ENCODE peak calls at places on chromosomes 1 and 21, in eight cellular contexts. One of them, this sample, is unnamed.

GRCh38 chr1:1371354-1371740 is 3.7 kb downstream of the AURKAIP1 start:
- DNase-seq in activated naive CD4-positive, alpha-beta T cell treated with anti-CD3 and anti-CD28 coated beads, Interleukin-2, amount 50 U/mL, for 16 hours: no peak
- DNase-seq in GM03348: no peak
- DNase-seq in Calu3: no peak
- DNase-seq in NCI-H1417: no peak
- DNase-seq in progenitor cell of endocrine pancreas: no peak
- DNase-seq in stimulated activated CD4-positive, alpha-beta T cell treated with anti-CD3 and anti-CD28 coated beads, Interleukin-1b, Interleukin-23, amount 100 ng/mL, for 4 hours: no peak
- DNase-seq in RWPE1: no peak
- DNase-seq in this sample: no peak

GRCh38 chr1:205444931-205445652 is 10.8 kb downstream of the BLACAT1 start:
- DNase-seq in activated naive CD4-positive, alpha-beta T cell treated with anti-CD3 and anti-CD28 coated beads, Interleukin-2, amount 50 U/mL, for 16 hours: no peak
- DNase-seq in GM03348: no peak
- DNase-seq in Calu3: no peak
- DNase-seq in NCI-H1417: peak
- DNase-seq in progenitor cell of endocrine pancreas: no peak
- DNase-seq in stimulated activated CD4-positive, alpha-beta T cell treated with anti-CD3 and anti-CD28 coated beads, Interleukin-1b, Interleukin-23, amount 100 ng/mL, for 4 hours: no peak
- DNase-seq in RWPE1: no peak
- DNase-seq in this sample: no peak

GRCh38 chr1:110171134-110171733 is 20.9 kb downstream of the SLC6A17 start:
- DNase-seq in activated naive CD4-positive, alpha-beta T cell treated with anti-CD3 and anti-CD28 coated beads, Interleukin-2, amount 50 U/mL, for 16 hours: no peak
- DNase-seq in GM03348: no peak
- DNase-seq in Calu3: no peak
- DNase-seq in NCI-H1417: no peak
- DNase-seq in progenitor cell of endocrine pancreas: no peak
- DNase-seq in stimulated activated CD4-positive, alpha-beta T cell treated with anti-CD3 and anti-CD28 coated beads, Interleukin-1b, Interleukin-23, amount 100 ng/mL, for 4 hours: no peak
- DNase-seq in RWPE1: no peak
- DNase-seq in this sample: no peak

GRCh38 chr1:162899422-162900168 is 38.6 kb upstream of the CCDC190 start:
- DNase-seq in activated naive CD4-positive, alpha-beta T cell treated with anti-CD3 and anti-CD28 coated beads, Interleukin-2, amount 50 U/mL, for 16 hours: no peak
- DNase-seq in GM03348: peak
- DNase-seq in Calu3: no peak
- DNase-seq in NCI-H1417: peak
- DNase-seq in progenitor cell of endocrine pancreas: no peak
- DNase-seq in stimulated activated CD4-positive, alpha-beta T cell treated with anti-CD3 and anti-CD28 coated beads, Interleukin-1b, Interleukin-23, amount 100 ng/mL, for 4 hours: no peak
- DNase-seq in RWPE1: peak
- DNase-seq in this sample: peak

GRCh38 chr1:78543941-78544630 is 53.3 kb downstream of the PTGFR start:
- DNase-seq in activated naive CD4-positive, alpha-beta T cell treated with anti-CD3 and anti-CD28 coated beads, Interleukin-2, amount 50 U/mL, for 16 hours: no peak
- DNase-seq in GM03348: no peak
- DNase-seq in Calu3: no peak
- DNase-seq in NCI-H1417: no peak
- DNase-seq in progenitor cell of endocrine pancreas: no peak
- DNase-seq in stimulated activated CD4-positive, alpha-beta T cell treated with anti-CD3 and anti-CD28 coated beads, Interleukin-1b, Interleukin-23, amount 100 ng/mL, for 4 hours: no peak
- DNase-seq in RWPE1: no peak
- DNase-seq in this sample: peak

GRCh38 chr1:184019066-184019465 is 18.5 kb downstream of the COLGALT2 start:
- DNase-seq in activated naive CD4-positive, alpha-beta T cell treated with anti-CD3 and anti-CD28 coated beads, Interleukin-2, amount 50 U/mL, for 16 hours: no peak
- DNase-seq in GM03348: no peak
- DNase-seq in Calu3: no peak
- DNase-seq in NCI-H1417: no peak
- DNase-seq in progenitor cell of endocrine pancreas: no peak
- DNase-seq in stimulated activated CD4-positive, alpha-beta T cell treated with anti-CD3 and anti-CD28 coated beads, Interleukin-1b, Interleukin-23, amount 100 ng/mL, for 4 hours: no peak
- DNase-seq in RWPE1: no peak
- DNase-seq in this sample: no peak

GRCh38 chr1:245869847-245870246 is 637.2 kb downstream of the SMYD3 start:
- DNase-seq in activated naive CD4-positive, alpha-beta T cell treated with anti-CD3 and anti-CD28 coated beads, Interleukin-2, amount 50 U/mL, for 16 hours: no peak
- DNase-seq in GM03348: no peak
- DNase-seq in Calu3: no peak
- DNase-seq in NCI-H1417: no peak
- DNase-seq in progenitor cell of endocrine pancreas: no peak
- DNase-seq in stimulated activated CD4-positive, alpha-beta T cell treated with anti-CD3 and anti-CD28 coated beads, Interleukin-1b, Interleukin-23, amount 100 ng/mL, for 4 hours: no peak
- DNase-seq in RWPE1: no peak
- DNase-seq in this sample: peak

GRCh38 chr1:235649722-235650163 is at the start of gene GNG4:
- DNase-seq in activated naive CD4-positive, alpha-beta T cell treated with anti-CD3 and anti-CD28 coated beads, Interleukin-2, amount 50 U/mL, for 16 hours: peak
- DNase-seq in GM03348: no peak
- DNase-seq in Calu3: peak
- DNase-seq in NCI-H1417: peak
- DNase-seq in progenitor cell of endocrine pancreas: peak
- DNase-seq in stimulated activated CD4-positive, alpha-beta T cell treated with anti-CD3 and anti-CD28 coated beads, Interleukin-1b, Interleukin-23, amount 100 ng/mL, for 4 hours: peak
- DNase-seq in RWPE1: no peak
- DNase-seq in this sample: no peak

GRCh38 chr1:45913925-45914501 is 110.6 kb downstream of the MAST2 start:
- DNase-seq in activated naive CD4-positive, alpha-beta T cell treated with anti-CD3 and anti-CD28 coated beads, Interleukin-2, amount 50 U/mL, for 16 hours: no peak
- DNase-seq in GM03348: no peak
- DNase-seq in Calu3: no peak
- DNase-seq in NCI-H1417: no peak
- DNase-seq in progenitor cell of endocrine pancreas: no peak
- DNase-seq in stimulated activated CD4-positive, alpha-beta T cell treated with anti-CD3 and anti-CD28 coated beads, Interleukin-1b, Interleukin-23, amount 100 ng/mL, for 4 hours: no peak
- DNase-seq in RWPE1: no peak
- DNase-seq in this sample: no peak

GRCh38 chr1:226688056-226688748 is 50.9 kb downstream of the ITPKB start:
- DNase-seq in activated naive CD4-positive, alpha-beta T cell treated with anti-CD3 and anti-CD28 coated beads, Interleukin-2, amount 50 U/mL, for 16 hours: no peak
- DNase-seq in GM03348: no peak
- DNase-seq in Calu3: no peak
- DNase-seq in NCI-H1417: no peak
- DNase-seq in progenitor cell of endocrine pancreas: no peak
- DNase-seq in stimulated activated CD4-positive, alpha-beta T cell treated with anti-CD3 and anti-CD28 coated beads, Interleukin-1b, Interleukin-23, amount 100 ng/mL, for 4 hours: no peak
- DNase-seq in RWPE1: no peak
- DNase-seq in this sample: no peak

GRCh38 chr1:153705484-153705883 is 22.4 kb upstream of the INTS3 start:
- DNase-seq in activated naive CD4-positive, alpha-beta T cell treated with anti-CD3 and anti-CD28 coated beads, Interleukin-2, amount 50 U/mL, for 16 hours: no peak
- DNase-seq in GM03348: no peak
- DNase-seq in Calu3: no peak
- DNase-seq in NCI-H1417: no peak
- DNase-seq in progenitor cell of endocrine pancreas: no peak
- DNase-seq in stimulated activated CD4-positive, alpha-beta T cell treated with anti-CD3 and anti-CD28 coated beads, Interleukin-1b, Interleukin-23, amount 100 ng/mL, for 4 hours: no peak
- DNase-seq in RWPE1: no peak
- DNase-seq in this sample: no peak

GRCh38 chr21:16502897-16503296 is 773.1 kb downstream of the USP25 start:
- DNase-seq in activated naive CD4-positive, alpha-beta T cell treated with anti-CD3 and anti-CD28 coated beads, Interleukin-2, amount 50 U/mL, for 16 hours: no peak
- DNase-seq in GM03348: no peak
- DNase-seq in Calu3: no peak
- DNase-seq in NCI-H1417: no peak
- DNase-seq in progenitor cell of endocrine pancreas: no peak
- DNase-seq in stimulated activated CD4-positive, alpha-beta T cell treated with anti-CD3 and anti-CD28 coated beads, Interleukin-1b, Interleukin-23, amount 100 ng/mL, for 4 hours: no peak
- DNase-seq in RWPE1: no peak
- DNase-seq in this sample: no peak

GRCh38 chr1:198265073-198265661 is 108.4 kb downstream of the NEK7 start:
- DNase-seq in activated naive CD4-positive, alpha-beta T cell treated with anti-CD3 and anti-CD28 coated beads, Interleukin-2, amount 50 U/mL, for 16 hours: no peak
- DNase-seq in GM03348: no peak
- DNase-seq in Calu3: no peak
- DNase-seq in NCI-H1417: no peak
- DNase-seq in progenitor cell of endocrine pancreas: no peak
- DNase-seq in stimulated activated CD4-positive, alpha-beta T cell treated with anti-CD3 and anti-CD28 coated beads, Interleukin-1b, Interleukin-23, amount 100 ng/mL, for 4 hours: no peak
- DNase-seq in RWPE1: no peak
- DNase-seq in this sample: peak

GRCh38 chr21:31201548-31201947 is 142.5 kb downstream of the TIAM1 start:
- DNase-seq in activated naive CD4-positive, alpha-beta T cell treated with anti-CD3 and anti-CD28 coated beads, Interleukin-2, amount 50 U/mL, for 16 hours: no peak
- DNase-seq in GM03348: peak
- DNase-seq in Calu3: no peak
- DNase-seq in NCI-H1417: no peak
- DNase-seq in progenitor cell of endocrine pancreas: no peak
- DNase-seq in stimulated activated CD4-positive, alpha-beta T cell treated with anti-CD3 and anti-CD28 coated beads, Interleukin-1b, Interleukin-23, amount 100 ng/mL, for 4 hours: no peak
- DNase-seq in RWPE1: no peak
- DNase-seq in this sample: no peak

GRCh38 chr21:45538381-45539045 is 3.7 kb downstream of the SLC19A1 start:
- DNase-seq in activated naive CD4-positive, alpha-beta T cell treated with anti-CD3 and anti-CD28 coated beads, Interleukin-2, amount 50 U/mL, for 16 hours: no peak
- DNase-seq in GM03348: no peak
- DNase-seq in Calu3: no peak
- DNase-seq in NCI-H1417: no peak
- DNase-seq in progenitor cell of endocrine pancreas: no peak
- DNase-seq in stimulated activated CD4-positive, alpha-beta T cell treated with anti-CD3 and anti-CD28 coated beads, Interleukin-1b, Interleukin-23, amount 100 ng/mL, for 4 hours: no peak
- DNase-seq in RWPE1: no peak
- DNase-seq in this sample: no peak

GRCh38 chr1:227947425-227947677 is 381 bp downstream of the WNT9A start:
- DNase-seq in activated naive CD4-positive, alpha-beta T cell treated with anti-CD3 and anti-CD28 coated beads, Interleukin-2, amount 50 U/mL, for 16 hours: no peak
- DNase-seq in GM03348: peak
- DNase-seq in Calu3: no peak
- DNase-seq in NCI-H1417: no peak
- DNase-seq in progenitor cell of endocrine pancreas: no peak
- DNase-seq in stimulated activated CD4-positive, alpha-beta T cell treated with anti-CD3 and anti-CD28 coated beads, Interleukin-1b, Interleukin-23, amount 100 ng/mL, for 4 hours: no peak
- DNase-seq in RWPE1: peak
- DNase-seq in this sample: no peak

GRCh38 chr1:167518331-167518700 is at the start of gene CD247:
- DNase-seq in activated naive CD4-positive, alpha-beta T cell treated with anti-CD3 and anti-CD28 coated beads, Interleukin-2, amount 50 U/mL, for 16 hours: peak
- DNase-seq in GM03348: no peak
- DNase-seq in Calu3: no peak
- DNase-seq in NCI-H1417: no peak
- DNase-seq in progenitor cell of endocrine pancreas: no peak
- DNase-seq in stimulated activated CD4-positive, alpha-beta T cell treated with anti-CD3 and anti-CD28 coated beads, Interleukin-1b, Interleukin-23, amount 100 ng/mL, for 4 hours: peak
- DNase-seq in RWPE1: no peak
- DNase-seq in this sample: no peak

GRCh38 chr1:36743286-36744005 is 260.7 kb upstream of the CSF3R start:
- DNase-seq in activated naive CD4-positive, alpha-beta T cell treated with anti-CD3 and anti-CD28 coated beads, Interleukin-2, amount 50 U/mL, for 16 hours: no peak
- DNase-seq in GM03348: no peak
- DNase-seq in Calu3: no peak
- DNase-seq in NCI-H1417: no peak
- DNase-seq in progenitor cell of endocrine pancreas: no peak
- DNase-seq in stimulated activated CD4-positive, alpha-beta T cell treated with anti-CD3 and anti-CD28 coated beads, Interleukin-1b, Interleukin-23, amount 100 ng/mL, for 4 hours: no peak
- DNase-seq in RWPE1: no peak
- DNase-seq in this sample: no peak

GRCh38 chr1:19405195-19405760 is 80.1 kb downstream of the CAPZB start:
- DNase-seq in activated naive CD4-positive, alpha-beta T cell treated with anti-CD3 and anti-CD28 coated beads, Interleukin-2, amount 50 U/mL, for 16 hours: no peak
- DNase-seq in GM03348: no peak
- DNase-seq in Calu3: no peak
- DNase-seq in NCI-H1417: peak
- DNase-seq in progenitor cell of endocrine pancreas: no peak
- DNase-seq in stimulated activated CD4-positive, alpha-beta T cell treated with anti-CD3 and anti-CD28 coated beads, Interleukin-1b, Interleukin-23, amount 100 ng/mL, for 4 hours: no peak
- DNase-seq in RWPE1: no peak
- DNase-seq in this sample: no peak

GRCh38 chr1:183942933-183943693 is 94.4 kb downstream of the COLGALT2 start:
- DNase-seq in activated naive CD4-positive, alpha-beta T cell treated with anti-CD3 and anti-CD28 coated beads, Interleukin-2, amount 50 U/mL, for 16 hours: no peak
- DNase-seq in GM03348: peak
- DNase-seq in Calu3: peak
- DNase-seq in NCI-H1417: peak
- DNase-seq in progenitor cell of endocrine pancreas: no peak
- DNase-seq in stimulated activated CD4-positive, alpha-beta T cell treated with anti-CD3 and anti-CD28 coated beads, Interleukin-1b, Interleukin-23, amount 100 ng/mL, for 4 hours: no peak
- DNase-seq in RWPE1: peak
- DNase-seq in this sample: peak

GRCh38 chr1:90193116-90193515 is 198.2 kb downstream of the ZNF326 start:
- DNase-seq in activated naive CD4-positive, alpha-beta T cell treated with anti-CD3 and anti-CD28 coated beads, Interleukin-2, amount 50 U/mL, for 16 hours: no peak
- DNase-seq in GM03348: no peak
- DNase-seq in Calu3: no peak
- DNase-seq in NCI-H1417: no peak
- DNase-seq in progenitor cell of endocrine pancreas: no peak
- DNase-seq in stimulated activated CD4-positive, alpha-beta T cell treated with anti-CD3 and anti-CD28 coated beads, Interleukin-1b, Interleukin-23, amount 100 ng/mL, for 4 hours: no peak
- DNase-seq in RWPE1: no peak
- DNase-seq in this sample: no peak

GRCh38 chr1:53553734-53554509 is 94.7 kb downstream of the DMRTB1 start:
- DNase-seq in activated naive CD4-positive, alpha-beta T cell treated with anti-CD3 and anti-CD28 coated beads, Interleukin-2, amount 50 U/mL, for 16 hours: peak
- DNase-seq in GM03348: no peak
- DNase-seq in Calu3: no peak
- DNase-seq in NCI-H1417: no peak
- DNase-seq in progenitor cell of endocrine pancreas: no peak
- DNase-seq in stimulated activated CD4-positive, alpha-beta T cell treated with anti-CD3 and anti-CD28 coated beads, Interleukin-1b, Interleukin-23, amount 100 ng/mL, for 4 hours: no peak
- DNase-seq in RWPE1: no peak
- DNase-seq in this sample: no peak

GRCh38 chr21:35204850-35205564 is 155.9 kb upstream of the RUNX1 start:
- DNase-seq in activated naive CD4-positive, alpha-beta T cell treated with anti-CD3 and anti-CD28 coated beads, Interleukin-2, amount 50 U/mL, for 16 hours: peak
- DNase-seq in GM03348: peak
- DNase-seq in Calu3: no peak
- DNase-seq in NCI-H1417: no peak
- DNase-seq in progenitor cell of endocrine pancreas: no peak
- DNase-seq in stimulated activated CD4-positive, alpha-beta T cell treated with anti-CD3 and anti-CD28 coated beads, Interleukin-1b, Interleukin-23, amount 100 ng/mL, for 4 hours: no peak
- DNase-seq in RWPE1: no peak
- DNase-seq in this sample: no peak

GRCh38 chr1:4087530-4088420 is 187.7 kb upstream of the C1orf174 start:
- DNase-seq in activated naive CD4-positive, alpha-beta T cell treated with anti-CD3 and anti-CD28 coated beads, Interleukin-2, amount 50 U/mL, for 16 hours: no peak
- DNase-seq in GM03348: no peak
- DNase-seq in Calu3: no peak
- DNase-seq in NCI-H1417: no peak
- DNase-seq in progenitor cell of endocrine pancreas: no peak
- DNase-seq in stimulated activated CD4-positive, alpha-beta T cell treated with anti-CD3 and anti-CD28 coated beads, Interleukin-1b, Interleukin-23, amount 100 ng/mL, for 4 hours: no peak
- DNase-seq in RWPE1: no peak
- DNase-seq in this sample: no peak

GRCh38 chr1:179883040-179883501 is 986 bp downstream of the TOR1AIP1 start:
- DNase-seq in activated naive CD4-positive, alpha-beta T cell treated with anti-CD3 and anti-CD28 coated beads, Interleukin-2, amount 50 U/mL, for 16 hours: no peak
- DNase-seq in GM03348: peak
- DNase-seq in Calu3: no peak
- DNase-seq in NCI-H1417: no peak
- DNase-seq in progenitor cell of endocrine pancreas: no peak
- DNase-seq in stimulated activated CD4-positive, alpha-beta T cell treated with anti-CD3 and anti-CD28 coated beads, Interleukin-1b, Interleukin-23, amount 100 ng/mL, for 4 hours: no peak
- DNase-seq in RWPE1: peak
- DNase-seq in this sample: no peak

GRCh38 chr1:212791261-212791675 is 309 bp downstream of the NSL1 start:
- DNase-seq in activated naive CD4-positive, alpha-beta T cell treated with anti-CD3 and anti-CD28 coated beads, Interleukin-2, amount 50 U/mL, for 16 hours: no peak
- DNase-seq in GM03348: peak
- DNase-seq in Calu3: no peak
- DNase-seq in NCI-H1417: peak
- DNase-seq in progenitor cell of endocrine pancreas: no peak
- DNase-seq in stimulated activated CD4-positive, alpha-beta T cell treated with anti-CD3 and anti-CD28 coated beads, Interleukin-1b, Interleukin-23, amount 100 ng/mL, for 4 hours: no peak
- DNase-seq in RWPE1: peak
- DNase-seq in this sample: peak

GRCh38 chr1:217274416-217274815 is 356.5 kb downstream of the GPATCH2 start:
- DNase-seq in activated naive CD4-positive, alpha-beta T cell treated with anti-CD3 and anti-CD28 coated beads, Interleukin-2, amount 50 U/mL, for 16 hours: no peak
- DNase-seq in GM03348: no peak
- DNase-seq in Calu3: no peak
- DNase-seq in NCI-H1417: no peak
- DNase-seq in progenitor cell of endocrine pancreas: no peak
- DNase-seq in stimulated activated CD4-positive, alpha-beta T cell treated with anti-CD3 and anti-CD28 coated beads, Interleukin-1b, Interleukin-23, amount 100 ng/mL, for 4 hours: no peak
- DNase-seq in RWPE1: no peak
- DNase-seq in this sample: no peak

GRCh38 chr1:114033219-114033706 is 54.0 kb downstream of the OLFML3 start:
- DNase-seq in activated naive CD4-positive, alpha-beta T cell treated with anti-CD3 and anti-CD28 coated beads, Interleukin-2, amount 50 U/mL, for 16 hours: no peak
- DNase-seq in GM03348: peak
- DNase-seq in Calu3: no peak
- DNase-seq in NCI-H1417: no peak
- DNase-seq in progenitor cell of endocrine pancreas: peak
- DNase-seq in stimulated activated CD4-positive, alpha-beta T cell treated with anti-CD3 and anti-CD28 coated beads, Interleukin-1b, Interleukin-23, amount 100 ng/mL, for 4 hours: no peak
- DNase-seq in RWPE1: peak
- DNase-seq in this sample: peak

GRCh38 chr1:113929750-113930498 is 800 bp downstream of the HIPK1 start:
- DNase-seq in activated naive CD4-positive, alpha-beta T cell treated with anti-CD3 and anti-CD28 coated beads, Interleukin-2, amount 50 U/mL, for 16 hours: peak
- DNase-seq in GM03348: peak
- DNase-seq in Calu3: peak
- DNase-seq in NCI-H1417: peak
- DNase-seq in progenitor cell of endocrine pancreas: peak
- DNase-seq in stimulated activated CD4-positive, alpha-beta T cell treated with anti-CD3 and anti-CD28 coated beads, Interleukin-1b, Interleukin-23, amount 100 ng/mL, for 4 hours: no peak
- DNase-seq in RWPE1: peak
- DNase-seq in this sample: peak

GRCh38 chr1:209702832-209703231 is 1.8 kb upstream of the HSD11B1 start:
- DNase-seq in activated naive CD4-positive, alpha-beta T cell treated with anti-CD3 and anti-CD28 coated beads, Interleukin-2, amount 50 U/mL, for 16 hours: no peak
- DNase-seq in GM03348: no peak
- DNase-seq in Calu3: no peak
- DNase-seq in NCI-H1417: no peak
- DNase-seq in progenitor cell of endocrine pancreas: no peak
- DNase-seq in stimulated activated CD4-positive, alpha-beta T cell treated with anti-CD3 and anti-CD28 coated beads, Interleukin-1b, Interleukin-23, amount 100 ng/mL, for 4 hours: no peak
- DNase-seq in RWPE1: no peak
- DNase-seq in this sample: no peak

GRCh38 chr21:16519012-16519411 is 789.2 kb downstream of the USP25 start:
- DNase-seq in activated naive CD4-positive, alpha-beta T cell treated with anti-CD3 and anti-CD28 coated beads, Interleukin-2, amount 50 U/mL, for 16 hours: no peak
- DNase-seq in GM03348: no peak
- DNase-seq in Calu3: no peak
- DNase-seq in NCI-H1417: no peak
- DNase-seq in progenitor cell of endocrine pancreas: no peak
- DNase-seq in stimulated activated CD4-positive, alpha-beta T cell treated with anti-CD3 and anti-CD28 coated beads, Interleukin-1b, Interleukin-23, amount 100 ng/mL, for 4 hours: no peak
- DNase-seq in RWPE1: no peak
- DNase-seq in this sample: no peak

GRCh38 chr1:201169203-201169602 is 14.9 kb upstream of the TMEM9 start:
- DNase-seq in activated naive CD4-positive, alpha-beta T cell treated with anti-CD3 and anti-CD28 coated beads, Interleukin-2, amount 50 U/mL, for 16 hours: no peak
- DNase-seq in GM03348: no peak
- DNase-seq in Calu3: no peak
- DNase-seq in NCI-H1417: no peak
- DNase-seq in progenitor cell of endocrine pancreas: no peak
- DNase-seq in stimulated activated CD4-positive, alpha-beta T cell treated with anti-CD3 and anti-CD28 coated beads, Interleukin-1b, Interleukin-23, amount 100 ng/mL, for 4 hours: no peak
- DNase-seq in RWPE1: no peak
- DNase-seq in this sample: peak

GRCh38 chr1:81809808-81810207 is 9.1 kb downstream of the ADGRL2 start:
- DNase-seq in activated naive CD4-positive, alpha-beta T cell treated with anti-CD3 and anti-CD28 coated beads, Interleukin-2, amount 50 U/mL, for 16 hours: no peak
- DNase-seq in GM03348: no peak
- DNase-seq in Calu3: no peak
- DNase-seq in NCI-H1417: no peak
- DNase-seq in progenitor cell of endocrine pancreas: no peak
- DNase-seq in stimulated activated CD4-positive, alpha-beta T cell treated with anti-CD3 and anti-CD28 coated beads, Interleukin-1b, Interleukin-23, amount 100 ng/mL, for 4 hours: no peak
- DNase-seq in RWPE1: no peak
- DNase-seq in this sample: no peak

GRCh38 chr1:73333847-73334503 is 864.0 kb downstream of the LRRIQ3 start:
- DNase-seq in activated naive CD4-positive, alpha-beta T cell treated with anti-CD3 and anti-CD28 coated beads, Interleukin-2, amount 50 U/mL, for 16 hours: no peak
- DNase-seq in GM03348: no peak
- DNase-seq in Calu3: no peak
- DNase-seq in NCI-H1417: no peak
- DNase-seq in progenitor cell of endocrine pancreas: no peak
- DNase-seq in stimulated activated CD4-positive, alpha-beta T cell treated with anti-CD3 and anti-CD28 coated beads, Interleukin-1b, Interleukin-23, amount 100 ng/mL, for 4 hours: no peak
- DNase-seq in RWPE1: no peak
- DNase-seq in this sample: no peak

This sample was measured in epithelial cell of esophagus.